ENCODE peak calls at places on chromosomes 16 and 17, in seven cellular contexts. C is HTR-8/SVneo; Q is stimulated activated CD4-positive, alpha-beta T cell treated with anti-CD3 and anti-CD28 coated beads, Interleukin-2, amount 100 ng/mL, for 48 hours; H is esophagus squamous epithelium; P is skeletal muscle cell; Z is CD8-positive, alpha-beta T cell; V is type B pancreatic cell. A is an unnamed sample.

GRCh38 chr17:3911271-3912053 is 4.8 kb downstream of the P2RX1 start:
- DNase-seq in Q (peak; percentile 31), P (no peak), Z (peak; percentile 77), H (no peak), C (no peak), V (no peak), A (no peak)

GRCh38 chr16:11175850-11176341 is 80.1 kb downstream of the SOCS1 start:
- DNase-seq in Q (no peak), H (no peak), Z (no peak), P (no peak), V (no peak), C (no peak), A (no peak)

GRCh38 chr17:43014946-43015519 is 7.2 kb downstream of the VAT1 start:
- DNase-seq in C (no peak), V (no peak), H (no peak), Z (no peak), Q (no peak), P (no peak), A (no peak)

GRCh38 chr17:79002291-79002690 is 7.3 kb downstream of the CANT1 start:
- DNase-seq in P (no peak), Z (no peak), Q (no peak), V (no peak), C (no peak), H (no peak), A (no peak)

GRCh38 chr16:1108299-1109252 is 12.5 kb upstream of the C1QTNF8 start:
- DNase-seq in C (no peak), P (no peak), Z (no peak), H (no peak), Q (no peak), V (no peak), A (no peak)

GRCh38 chr16:89909777-89910716 is 8.6 kb upstream of the MC1R start:
- DNase-seq in P (no peak), Z (peak; percentile 72), V (no peak), Q (peak; percentile 66), C (peak; percentile 60), H (no peak), A (peak; percentile 79)

GRCh38 chr17:57158296-57158695 is 73.2 kb downstream of the AKAP1 start:
- DNase-seq in H (no peak), V (no peak), Q (no peak), C (no peak), P (no peak), Z (no peak), A (no peak)

GRCh38 chr17:50206604-50207293 is 5.3 kb upstream of the COL1A1 start:
- DNase-seq in C (no peak), P (no peak), V (no peak), Z (peak; percentile 25), Q (no peak), H (no peak), A (no peak)

A was measured in ascending aorta.